ENCODE peak calls at places on chromosomes 3 and 15, in six cellular contexts. R is cardiac muscle cell, Q is right lobe of liver, C is thoracic aorta, V is cardiac fibroblast, S is heart right ventricle. F is an unnamed sample.

GRCh38 chr3:26099692-26100091 is 309.8 kb downstream of the OXSM start:
- DNase-seq in Q (no peak), S (peak; percentile 33), V (no peak), R (no peak), C (no peak), F (no peak)

GRCh38 chr3:23669541-23670255 is 136.1 kb upstream of the UBE2E1 start:
- DNase-seq in S (no peak), V (no peak), Q (no peak), R (no peak), C (no peak), F (no peak)

GRCh38 chr3:25064681-25065080 is 363.4 kb upstream of the RARB start:
- DNase-seq in S (no peak), C (no peak), V (no peak), Q (no peak), R (no peak), F (no peak)

GRCh38 chr3:52524752-52525661 is 8.7 kb downstream of the NT5DC2 start:
- DNase-seq in C (no peak), R (no peak), V (peak; percentile 32), Q (peak; percentile 41), S (peak; percentile 82), F (no peak)

GRCh38 chr3:5195605-5196004 is 8.1 kb downstream of the EDEM1 start:
- DNase-seq in Q (no peak), C (no peak), V (peak; percentile 20), S (no peak), R (no peak), F (no peak)

GRCh38 chr3:62551556-62551955 is 178.2 kb upstream of the FEZF2 start:
- DNase-seq in C (no peak), R (no peak), V (no peak), S (no peak), Q (no peak), F (no peak)

GRCh38 chr15:22979699-22980188 is 424 bp downstream of the CYFIP1 start:
- DNase-seq in C (no peak), V (no peak), R (peak; percentile 42), Q (peak; percentile 53), S (peak; percentile 41), F (no peak)

GRCh38 chr3:15332405-15333098 is at the start of gene SH3BP5:
- DNase-seq in R (peak; percentile 74), V (peak; percentile 59), S (peak; percentile 69), C (no peak), Q (peak; percentile 85), F (no peak)

GRCh38 chr3:30578479-30578878 is 27.9 kb upstream of the TGFBR2 start:
- DNase-seq in S (peak; percentile 10), V (peak; percentile 94), Q (peak; percentile 27), R (peak; percentile 93), C (peak; percentile 4), F (no peak)

GRCh38 chr3:98039322-98040024 is 4.4 kb upstream of the GABRR3 start:
- DNase-seq in C (peak; percentile 4), R (peak; percentile 89), V (peak; percentile 93), S (peak; percentile 49), Q (peak; percentile 21), F (peak; percentile 46)

GRCh38 chr15:60544581-60545115 is 65.7 kb upstream of the ICE2 start:
- DNase-seq in R (no peak), Q (no peak), V (no peak), S (no peak), C (no peak), F (no peak)

GRCh38 chr3:111989061-111989678 is 9.6 kb upstream of the TAGLN3 start:
- DNase-seq in Q (no peak), C (no peak), R (peak; percentile 82), V (peak; percentile 81), S (no peak), F (no peak)

DNA sequence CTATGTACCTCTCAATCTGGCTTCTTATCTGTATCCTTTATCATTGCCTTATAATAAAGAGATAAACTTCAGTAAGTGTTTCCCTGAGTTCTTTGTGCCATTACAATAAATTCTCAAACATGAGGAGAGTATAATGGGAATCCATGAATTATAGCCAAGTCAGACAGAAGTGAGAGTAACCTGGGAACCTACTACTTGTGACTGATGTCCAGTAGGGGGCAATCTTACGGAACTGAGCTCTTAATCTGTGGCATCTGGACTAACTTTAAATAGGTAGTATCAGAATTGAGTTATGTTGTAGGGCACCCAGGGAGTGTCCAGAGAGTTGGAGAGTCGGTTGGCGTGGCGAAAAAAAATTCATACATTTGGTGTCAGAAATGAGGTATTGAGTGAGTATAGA is 542.6 kb downstream of the ZBBX start:
- DNase-seq in V (peak; percentile 2), C (no peak), Q (no peak), S (no peak), R (no peak), F (no peak)
- TF ChIP-seq CTCF in V (no peak), C (no peak), Q (peak; percentile 52), S (no peak), R (no peak), F (no peak)

GRCh38 chr3:151410891-151411559 is 26.5 kb upstream of the P2RY12 start:
- DNase-seq in V (peak; percentile 30), C (no peak), Q (no peak), R (no peak), S (no peak), F (no peak)

GRCh38 chr3:151407928-151408327 is 23.4 kb upstream of the P2RY12 start:
- DNase-seq in Q (no peak), R (no peak), S (no peak), V (no peak), C (no peak), F (no peak)

GRCh38 chr3:151415289-151415688 is 30.7 kb upstream of the P2RY12 start:
- DNase-seq in V (no peak), S (no peak), C (no peak), Q (no peak), R (no peak), F (no peak)

DNA sequence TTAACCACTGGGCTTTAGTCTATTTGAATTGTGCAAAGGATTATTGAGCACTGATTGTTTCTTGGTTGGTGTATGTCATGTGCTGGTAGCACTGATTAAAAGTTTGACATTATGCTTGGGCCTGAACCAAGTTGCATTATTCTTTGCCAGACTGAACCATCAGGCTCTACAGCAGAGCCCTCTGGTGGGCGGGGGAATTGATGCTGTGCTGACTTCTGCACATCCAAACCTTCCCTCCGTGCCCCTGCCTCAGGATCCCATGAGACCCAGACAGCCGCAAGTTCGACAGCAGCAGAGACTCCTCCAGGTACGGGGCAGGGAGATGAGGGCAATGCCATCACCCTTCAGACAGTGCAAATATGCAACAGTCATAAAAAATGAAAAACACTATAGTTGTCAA is 28.4 kb upstream of the P2RY12 start:
- DNase-seq in R (no peak), Q (no peak), S (no peak), C (no peak), V (no peak), F (no peak)
- TF ChIP-seq CTCF in R (no peak), Q (no peak), S (no peak), C (no peak), V (no peak), F (no peak)

GRCh38 chr15:76903251-76903681 is 1.9 kb downstream of the SCAPER start:
- DNase-seq in R (peak; percentile 46), Q (no peak), V (peak; percentile 58), C (no peak), S (no peak), F (no peak)
- TF ChIP-seq CTCF in R (peak; percentile 29), Q (peak; percentile 11), V (peak; percentile 45), C (no peak), S (peak; percentile 44), F (no peak)

GRCh38 chr3:57221883-57222282 is 5.6 kb upstream of the APPL1 start:
- DNase-seq in C (no peak), S (no peak), R (peak; percentile 58), Q (no peak), V (peak; percentile 54), F (no peak)
- TF ChIP-seq CTCF in C (no peak), S (peak; percentile 58), R (peak; percentile 41), Q (peak; percentile 32), V (peak; percentile 6), F (no peak)

GRCh38 chr3:124532071-124532470 is 198.2 kb upstream of the UMPS start:
- DNase-seq in C (no peak), R (peak; percentile 15), S (no peak), Q (no peak), V (no peak), F (no peak)

GRCh38 chr3:124530916-124531315 is 199.3 kb upstream of the UMPS start:
- DNase-seq in C (no peak), R (no peak), Q (no peak), S (no peak), V (no peak), F (no peak)

GRCh38 chr3:124522226-124522625 is 208.0 kb upstream of the UMPS start:
- DNase-seq in S (no peak), R (no peak), C (no peak), Q (no peak), V (no peak), F (no peak)

GRCh38 chr3:124529826-124530571 is 200.3 kb upstream of the UMPS start:
- DNase-seq in R (no peak), V (no peak), Q (peak; percentile 24), S (no peak), C (no peak), F (no peak)

GRCh38 chr3:124526601-124527000 is 203.7 kb upstream of the UMPS start:
- DNase-seq in Q (no peak), R (no peak), S (no peak), C (no peak), V (no peak), F (no peak)
- TF ChIP-seq CTCF in Q (no peak), R (peak; percentile 20), S (no peak), C (no peak), V (peak; percentile 26), F (no peak)

GRCh38 chr3:56260262-56260661 is 208.0 kb downstream of the ERC2 start:
- DNase-seq in S (no peak), V (no peak), Q (no peak), R (no peak), C (no peak), F (no peak)
- TF ChIP-seq CTCF in S (no peak), V (no peak), Q (no peak), R (no peak), C (no peak), F (no peak)

GRCh38 chr15:96462768-96463167 is 132.3 kb downstream of the NR2F2 start:
- DNase-seq in Q (no peak), V (peak; percentile 30), C (no peak), S (no peak), R (peak; percentile 0), F (no peak)
- TF ChIP-seq CTCF in Q (peak; percentile 8), V (no peak), C (no peak), S (peak; percentile 32), R (peak; percentile 8), F (no peak)